ENCODE peak calls at places on chromosomes 11 and 22, in nine cellular contexts. Z is EH, B is EL, W is iris pigment epithelial cell, R is AG10803, X is epithelial cell of prostate, V is A549, M is HS-27A, Q is right lobe of liver. D is an unnamed sample.

GRCh38 chr11:17798253-17798652 is 63.7 kb downstream of the KCNC1 start:
- DNase-seq in Z (no peak), B (no peak), W (no peak), R (no peak), X (peak), V (no peak), M (no peak), Q (no peak), D (no peak)

GRCh38 chr22:29129644-29130201 is 56.9 kb downstream of the KREMEN1 start:
- DNase-seq in Z (no peak), B (no peak), W (no peak), R (no peak), X (no peak), V (no peak), M (no peak), Q (peak), D (no peak)

GRCh38 chr11:68118753-68119448 is 2.3 kb downstream of the CHKA start:
- DNase-seq in Z (no peak), B (no peak), W (peak), R (no peak), X (no peak), V (no peak), M (no peak), Q (no peak), D (peak)

GRCh38 chr11:112265659-112266409 is 5.2 kb upstream of the PLET1 start:
- DNase-seq in Z (peak), B (peak), W (no peak), R (peak), X (no peak), V (no peak), M (no peak), Q (no peak), D (no peak)

GRCh38 chr11:77503006-77503405 is 29.1 kb upstream of the PAK1 start:
- DNase-seq in Z (peak), B (peak), W (peak), R (peak), X (no peak), V (no peak), M (no peak), Q (no peak), D (no peak)

GRCh38 chr11:134559617-134559992 is 147.6 kb upstream of the B3GAT1 start:
- DNase-seq in Z (no peak), B (no peak), W (no peak), R (no peak), X (no peak), V (no peak), M (no peak), Q (no peak), D (no peak)

GRCh38 chr11:1399386-1400167 is 9.8 kb downstream of the BRSK2 start:
- DNase-seq in Z (no peak), B (no peak), W (no peak), R (no peak), X (no peak), V (no peak), M (no peak), Q (no peak), D (no peak)

GRCh38 chr11:122655527-122656072 is at the start of gene UBASH3B:
- DNase-seq in Z (peak), B (peak), W (peak), R (peak), X (no peak), V (peak), M (no peak), Q (peak), D (peak)

GRCh38 chr11:15035283-15035682 is 38.1 kb upstream of the CALCB start:
- DNase-seq in Z (no peak), B (no peak), W (no peak), R (no peak), X (no peak), V (no peak), M (no peak), Q (no peak), D (no peak)

GRCh38 chr11:133778161-133778560 is 67.2 kb downstream of the SPATA19 start:
- DNase-seq in Z (no peak), B (no peak), W (no peak), R (no peak), X (no peak), V (no peak), M (no peak), Q (no peak), D (no peak)

GRCh38 chr11:10669258-10670033 is 24.1 kb downstream of the IRAG1 start:
- DNase-seq in Z (peak), B (peak), W (peak), R (peak), X (no peak), V (no peak), M (no peak), Q (no peak), D (no peak)

GRCh38 chr22:43014062-43014875 is 680 bp downstream of the PACSIN2 start:
- DNase-seq in Z (peak), B (peak), W (no peak), R (no peak), X (no peak), V (no peak), M (no peak), Q (peak), D (peak)

GRCh38 chr11:45664376-45665205 is 831 bp downstream of the CHST1 start:
- DNase-seq in Z (no peak), B (no peak), W (no peak), R (no peak), X (no peak), V (no peak), M (no peak), Q (no peak), D (no peak)